ENCODE peak calls at places on chromosomes 12 and 14, in eight cellular contexts. S is esophagus squamous epithelium, Z is epithelial cell of esophagus, T is right atrium auricular region, H is mammary epithelial cell, I is AG10803, C is osteoblast, P is GM23248. A is an unnamed sample.

GRCh38 chr14:97329701-97330100 is 532.5 kb downstream of the VRK1 start:
- DNase-seq in H (no peak), Z (no peak), C (no peak), P (no peak), S (no peak), T (no peak), I (peak; percentile 0), A (no peak)

GRCh38 chr12:51524386-51524901 is 66.6 kb upstream of the SCN8A start:
- DNase-seq in Z (no peak), C (peak; percentile 52), I (no peak), S (no peak), H (no peak), P (no peak), T (no peak), A (no peak)

GRCh38 chr14:99195602-99196309 is 76.2 kb downstream of the BCL11B start:
- DNase-seq in Z (no peak), S (no peak), I (no peak), H (no peak), P (peak; percentile 10), T (no peak), C (no peak), A (no peak)

GRCh38 chr12:16555630-16556029 is 50.3 kb downstream of the LMO3 start:
- DNase-seq in P (peak; percentile 46), I (peak; percentile 79), C (no peak), S (no peak), Z (peak; percentile 82), T (no peak), H (peak; percentile 61), A (no peak)

GRCh38 chr12:5254703-5255102 is 177.2 kb upstream of the NTF3 start:
- DNase-seq in H (no peak), P (peak; percentile 24), I (peak; percentile 63), S (no peak), Z (no peak), T (peak; percentile 71), C (no peak), A (no peak)

GRCh38 chr14:88129306-88130056 is 124.5 kb downstream of the GPR65 start:
- DNase-seq in C (no peak), I (peak; percentile 89), H (no peak), P (peak; percentile 95), T (no peak), Z (peak; percentile 44), S (no peak), A (no peak)

GRCh38 chr12:69986109-69986508 is 161.1 kb downstream of the MYRFL start:
- DNase-seq in C (no peak), T (no peak), P (no peak), H (no peak), Z (no peak), S (no peak), I (no peak), A (no peak)

GRCh38 chr12:8048906-8049305 is 16.4 kb downstream of the FOXJ2 start:
- DNase-seq in H (no peak), Z (no peak), P (peak; percentile 8), I (no peak), S (no peak), T (no peak), C (no peak), A (no peak)

GRCh38 chr14:103404032-103404918 is 19.1 kb downstream of the MARK3 start:
- DNase-seq in T (no peak), S (no peak), I (peak; percentile 52), P (peak; percentile 65), H (no peak), Z (no peak), C (no peak), A (no peak)

GRCh38 chr12:24228980-24229730 is 279.7 kb upstream of the SOX5 start:
- DNase-seq in T (no peak), C (no peak), H (no peak), Z (no peak), S (no peak), I (no peak), P (no peak), A (no peak)

GRCh38 chr14:34301107-34301734 is 160.8 kb downstream of the SPTSSA start:
- DNase-seq in C (peak; percentile 85), Z (peak; percentile 69), I (peak; percentile 25), S (no peak), P (peak; percentile 65), H (peak; percentile 46), T (no peak), A (peak; percentile 52)

GRCh38 chr12:49687941-49688340 is 19.3 kb downstream of the FMNL3 start:
- DNase-seq in H (no peak), P (no peak), T (no peak), I (no peak), C (no peak), Z (no peak), S (no peak), A (no peak)

GRCh38 chr12:113130457-113131135 is 5.0 kb downstream of the RASAL1 start:
- DNase-seq in S (no peak), C (peak; percentile 92), Z (peak; percentile 45), P (peak; percentile 23), H (peak; percentile 47), T (no peak), I (no peak), A (no peak)

GRCh38 chr12:97386133-97386581 is 76.4 kb upstream of the RMST start:
- DNase-seq in C (no peak), Z (no peak), H (no peak), T (no peak), S (no peak), P (no peak), I (no peak), A (no peak)

GRCh38 chr14:89947344-89947743 is 7.2 kb downstream of the EFCAB11 start:
- DNase-seq in Z (no peak), C (no peak), T (no peak), P (no peak), H (no peak), I (no peak), S (no peak), A (no peak)

GRCh38 chr12:31466768-31467167 is 124.2 kb downstream of the DENND5B start:
- DNase-seq in Z (peak; percentile 9), T (no peak), I (no peak), P (peak; percentile 16), H (no peak), C (no peak), S (no peak), A (no peak)

GRCh38 chr14:37969511-37969979 is 238.2 kb upstream of the SSTR1 start:
- DNase-seq in Z (no peak), H (no peak), P (no peak), C (no peak), I (no peak), S (no peak), T (no peak), A (no peak)

GRCh38 chr14:44149597-44149996 is 357.5 kb downstream of the FSCB start:
- DNase-seq in S (no peak), Z (peak; percentile 43), T (no peak), C (no peak), H (peak; percentile 28), I (no peak), P (no peak), A (peak; percentile 65)

GRCh38 chr12:121015825-121016766 is at the start of gene C12orf43:
- DNase-seq in P (peak; percentile 97), H (peak; percentile 84), T (peak; percentile 93), C (peak; percentile 97), S (peak; percentile 66), Z (peak; percentile 92), I (peak; percentile 83), A (peak; percentile 90)

GRCh38 chr12:53103860-53104305 is 597 bp downstream of the SOAT2 start:
- DNase-seq in T (no peak), S (no peak), P (no peak), H (no peak), I (no peak), Z (no peak), C (peak; percentile 18), A (no peak)

GRCh38 chr14:85856430-85856829 is 326.5 kb downstream of the FLRT2 start:
- DNase-seq in P (no peak), T (no peak), C (no peak), H (no peak), Z (peak; percentile 6), S (no peak), I (no peak), A (no peak)

GRCh38 chr12:9047105-9047504 is 57.8 kb downstream of the KLRG1 start:
- DNase-seq in S (no peak), Z (peak; percentile 33), T (no peak), H (peak; percentile 24), I (no peak), P (no peak), C (no peak), A (no peak)

GRCh38 chr12:81896771-81897170 is 137.6 kb upstream of the PPFIA2 start:
- DNase-seq in C (no peak), I (no peak), T (no peak), S (no peak), Z (peak; percentile 1), P (peak; percentile 20), H (no peak), A (no peak)

GRCh38 chr14:19947413-19948090 is 16.8 kb downstream of the OR4K1 start:
- DNase-seq in T (no peak), P (peak; percentile 12), C (peak; percentile 53), S (no peak), H (no peak), I (no peak), Z (no peak), A (no peak)

GRCh38 chr12:111112699-111113098 is 192.3 kb upstream of the MYL2 start:
- DNase-seq in I (no peak), C (no peak), S (no peak), P (no peak), Z (no peak), T (no peak), H (no peak), A (no peak)

GRCh38 chr12:49133014-49133413 is 1.8 kb upstream of the TUBA1B start:
- DNase-seq in S (no peak), C (no peak), T (no peak), Z (no peak), P (peak; percentile 56), H (no peak), I (no peak), A (no peak)

GRCh38 chr14:91837076-91837475 is 30.3 kb downstream of the TC2N start:
- DNase-seq in I (no peak), P (no peak), S (no peak), C (no peak), H (no peak), Z (no peak), T (no peak), A (no peak)
- H3K4me3 ChIP-seq in I (no peak overlapping the region), P (peak overlapping the region; percentile 62), S (peak overlapping the region; percentile 70), C (no peak overlapping the region), H (peak overlapping the region; percentile 91), Z (peak overlapping the region; percentile 75), T (peak overlapping the region; percentile 62), A (no peak overlapping the region)

GRCh38 chr12:93594766-93595165 is 22.3 kb downstream of the SOCS2 start:
- DNase-seq in S (no peak), T (no peak), C (no peak), H (no peak), I (no peak), Z (no peak), P (no peak), A (no peak)
- H3K4me3 ChIP-seq in S (peak overlapping the region; percentile 29), T (peak overlapping the region; percentile 16), C (peak overlapping the region; percentile 57), H (no peak overlapping the region), I (no peak overlapping the region), Z (no peak overlapping the region), P (no peak overlapping the region), A (no peak overlapping the region)

GRCh38 chr12:95857799-95858198 is 953 bp upstream of the SNRPF start:
- DNase-seq in T (no peak), H (no peak), P (no peak), Z (no peak), S (no peak), I (no peak), C (no peak), A (no peak)
- H3K4me3 ChIP-seq in T (peak overlapping the region; percentile 81), H (no peak overlapping the region), P (no peak overlapping the region), Z (no peak overlapping the region), S (peak overlapping the region; percentile 88), I (no peak overlapping the region), C (peak overlapping the region; percentile 95), A (peak overlapping the region; percentile 71)

GRCh38 chr14:63854330-63854729 is 1.5 kb downstream of the SYNE2 start:
- DNase-seq in C (peak; percentile 25), H (no peak), S (no peak), T (no peak), Z (no peak), P (no peak), I (no peak), A (no peak)
- H3K4me3 ChIP-seq in C (peak overlapping the region; percentile 73), H (peak overlapping the region; percentile 70), S (peak overlapping the region; percentile 83), T (peak overlapping the region; percentile 87), Z (peak overlapping the region; percentile 79), P (peak overlapping the region; percentile 76), I (peak overlapping the region; percentile 64), A (peak overlapping the region; percentile 55)